ENCODE peak calls at places on chromosome 15, in five cellular contexts. R is heart left ventricle, D is psoas muscle, M is neural progenitor cell, E is SK-N-DZ. O is an unnamed sample.

GRCh38 chr15:66956672-66957540 is 108.5 kb upstream of the SMAD3 start:
- DNase-seq in R (no peak), D (no peak), M (no peak), E (no peak), O (no peak)

GRCh38 chr15:33234019-33234418 is 39.5 kb upstream of the FMN1 start:
- DNase-seq in R (no peak), D (no peak), M (peak; percentile 50), E (peak; percentile 65), O (no peak)

GRCh38 chr15:91407237-91407889 is 307.3 kb downstream of the SV2B start:
- DNase-seq in R (peak; percentile 46), D (no peak), M (no peak), E (no peak), O (peak; percentile 47)

GRCh38 chr15:63473007-63473748 is 31.2 kb upstream of the USP3 start:
- DNase-seq in R (no peak), D (no peak), M (no peak), E (no peak), O (no peak)

GRCh38 chr15:80246425-80246894 is 5.6 kb downstream of the CTXND1 start:
- DNase-seq in R (no peak), D (no peak), M (no peak), E (no peak), O (no peak)

GRCh38 chr15:40092416-40093223 is 16.1 kb downstream of the BMF start:
- DNase-seq in R (peak; percentile 79), D (peak; percentile 89), M (peak; percentile 67), E (no peak), O (peak; percentile 75)

GRCh38 chr15:72962054-72962702 is 90.1 kb upstream of the NEO1 start:
- DNase-seq in R (no peak), D (no peak), M (no peak), E (no peak), O (no peak)

GRCh38 chr15:39598186-39598850 is 17.4 kb downstream of the THBS1 start:
- DNase-seq in R (no peak), D (no peak), M (no peak), E (no peak), O (no peak)

GRCh38 chr15:80461370-80462060 is 57.3 kb downstream of the ARNT2 start:
- DNase-seq in R (no peak), D (no peak), M (no peak), E (no peak), O (no peak)

GRCh38 chr15:68672781-68673205 is 94.0 kb downstream of the CORO2B start:
- DNase-seq in R (no peak), D (no peak), M (peak; percentile 68), E (no peak), O (no peak)

GRCh38 chr15:59687831-59688230 is 1.3 kb downstream of the BNIP2 start:
- DNase-seq in R (no peak), D (no peak), M (no peak), E (no peak), O (no peak)

GRCh38 chr15:53116169-53116568 is 326.0 kb upstream of the ONECUT1 start:
- DNase-seq in R (no peak), D (no peak), M (no peak), E (no peak), O (no peak)

O was measured in mucosa of gallbladder.